ENCODE peak calls at places on chromosomes 4 and X, in six cellular contexts. I is CD4-positive, alpha-beta T cell; N is prostate gland; P is gastrocnemius medialis; W is ovary; K is substantia nigra. D is an unnamed sample.

GRCh38 chrX:144075432-144075831 is 191.6 kb downstream of the UBE2NL start:
- DNase-seq in I (no peak), K (no peak), W (no peak), P (no peak), N (no peak), D (no peak)

GRCh38 chr4:67983333-67983732 is 20.0 kb upstream of the TMPRSS11A start:
- DNase-seq in W (no peak), K (no peak), N (no peak), P (no peak), I (no peak), D (no peak)

GRCh38 chr4:38354421-38354820 is 309.6 kb upstream of the KLF3 start:
- DNase-seq in N (no peak), K (no peak), W (no peak), I (no peak), P (no peak), D (no peak)

GRCh38 chr4:7630559-7631287 is 196.0 kb upstream of the PSAPL1 start:
- DNase-seq in P (peak), K (peak), W (peak), N (peak), I (no peak), D (peak)

GRCh38 chrX:41542151-41542935 is 95.2 kb downstream of the NYX start:
- DNase-seq in W (no peak), K (no peak), I (no peak), P (no peak), N (no peak), D (no peak)

GRCh38 chr4:76984127-76984526 is 34.6 kb downstream of the SEPTIN11 start:
- DNase-seq in W (no peak), K (no peak), N (no peak), I (no peak), P (no peak), D (no peak)

GRCh38 chr4:7805533-7806079 is 134.1 kb downstream of the AFAP1 start:
- DNase-seq in W (no peak), P (no peak), I (no peak), K (no peak), N (peak), D (peak)

GRCh38 chr4:125266901-125267601 is 47.7 kb upstream of the FAT4 start:
- DNase-seq in N (no peak), K (no peak), W (no peak), I (no peak), P (no peak), D (no peak)

GRCh38 chr4:113998026-113998425 is 18.6 kb upstream of the ARSJ start:
- DNase-seq in K (no peak), I (no peak), P (no peak), W (no peak), N (no peak), D (no peak)

GRCh38 chrX:51459125-51459524 is 37.3 kb downstream of the NUDT11 start:
- DNase-seq in P (no peak), N (no peak), K (no peak), W (no peak), I (no peak), D (no peak)

GRCh38 chrX:23803931-23804381 is 21.0 kb downstream of the SAT1 start:
- DNase-seq in W (no peak), I (no peak), P (no peak), K (no peak), N (peak), D (peak)

GRCh38 chr4:41212221-41213203 is 1.8 kb downstream of the APBB2 start:
- DNase-seq in P (peak), N (peak), I (no peak), K (peak), W (peak), D (no peak)

GRCh38 chr4:121462660-121463261 is 81.9 kb upstream of the QRFPR start:
- DNase-seq in K (no peak), I (peak), W (no peak), N (peak), P (no peak), D (no peak)

GRCh38 chrX:115112411-115112810 is 76.8 kb upstream of the RBMXL3 start:
- DNase-seq in K (no peak), I (no peak), P (no peak), W (no peak), N (no peak), D (no peak)

GRCh38 chr4:36285784-36286480 is 4.5 kb downstream of the DTHD1 start:
- DNase-seq in P (no peak), W (no peak), N (no peak), K (no peak), I (peak), D (no peak)

GRCh38 chrX:119512145-119512800 is 44.0 kb downstream of the SLC25A5 start:
- DNase-seq in N (peak), W (no peak), I (no peak), K (peak), P (peak), D (peak)

GRCh38 chrX:112642349-112642748 is 37.4 kb downstream of the LHFPL1 start:
- DNase-seq in W (peak), K (peak), I (no peak), P (no peak), N (peak), D (no peak)

GRCh38 chrX:153688900-153689590 is 1.3 kb downstream of the SLC6A8 start:
- DNase-seq in I (no peak), W (peak), N (peak), K (peak), P (peak), D (peak)

GRCh38 chr4:54659213-54660144 is 1.7 kb downstream of the KIT start:
- DNase-seq in W (peak), N (no peak), I (no peak), P (no peak), K (no peak), D (no peak)

GRCh38 chr4:188495169-188495568 is 355.9 kb downstream of the TRIML1 start:
- DNase-seq in K (no peak), N (no peak), P (no peak), W (no peak), I (no peak), D (no peak)

GRCh38 chr4:142700521-142700920 is 145.6 kb downstream of the INPP4B start:
- DNase-seq in K (no peak), P (no peak), W (no peak), N (no peak), I (no peak), D (no peak)

GRCh38 chr4:188986271-188986689 is 847.0 kb downstream of the TRIML1 start:
- DNase-seq in W (no peak), N (no peak), P (no peak), K (no peak), I (no peak), D (no peak)

GRCh38 chrX:111837226-111837625 is 38.8 kb upstream of the TRPC5OS start:
- DNase-seq in I (no peak), N (no peak), K (no peak), P (no peak), W (no peak), D (no peak)

GRCh38 chr4:40721730-40722171 is 28.0 kb upstream of the NSUN7 start:
- DNase-seq in N (no peak), K (no peak), P (no peak), W (no peak), I (no peak), D (no peak)

GRCh38 chr4:6378493-6379445 is 93.6 kb downstream of the PPP2R2C start:
- DNase-seq in W (no peak), K (no peak), P (no peak), I (no peak), N (no peak), D (no peak)

GRCh38 chrX:154019061-154019621 is 561 bp downstream of the IRAK1 start:
- DNase-seq in N (no peak), W (no peak), I (no peak), K (no peak), P (no peak), D (no peak)

GRCh38 chrX:2629316-2630168 is 61.6 kb upstream of the CD99 start:
- DNase-seq in I (peak), P (peak), N (no peak), K (no peak), W (no peak), D (no peak)

GRCh38 chrX:2627272-2627867 is 63.7 kb upstream of the CD99 start:
- DNase-seq in K (no peak), W (no peak), P (peak), N (peak), I (peak), D (peak)

GRCh38 chrX:2626750-2627149 is 64.3 kb upstream of the CD99 start:
- DNase-seq in I (no peak), W (no peak), K (no peak), N (no peak), P (no peak), D (no peak)

GRCh38 chrX:2631743-2632532 is 59.2 kb upstream of the CD99 start:
- DNase-seq in N (no peak), P (no peak), I (no peak), K (no peak), W (no peak), D (no peak)

GRCh38 chrX:2628751-2629315 is 62.3 kb upstream of the CD99 start:
- DNase-seq in I (no peak), K (no peak), W (no peak), P (no peak), N (no peak), D (no peak)
- H3K27ac ChIP-seq in I (peak), K (no peak), W (no peak), P (no peak), N (no peak), D (no peak)

GRCh38 chrX:16462912-16463311 is 187.0 kb upstream of the S100G start:
- DNase-seq in N (no peak), W (no peak), K (no peak), I (no peak), P (no peak), D (peak)

GRCh38 chrX:16464369-16464768 is 185.6 kb upstream of the S100G start:
- DNase-seq in N (no peak), K (no peak), W (no peak), P (no peak), I (no peak), D (no peak)

GRCh38 chrX:16465081-16465876 is 184.7 kb upstream of the S100G start:
- DNase-seq in P (no peak), K (no peak), I (no peak), W (no peak), N (no peak), D (no peak)

GRCh38 chrX:16469870-16470269 is 180.1 kb upstream of the S100G start:
- DNase-seq in K (no peak), N (no peak), P (no peak), I (no peak), W (no peak), D (no peak)

DNA sequence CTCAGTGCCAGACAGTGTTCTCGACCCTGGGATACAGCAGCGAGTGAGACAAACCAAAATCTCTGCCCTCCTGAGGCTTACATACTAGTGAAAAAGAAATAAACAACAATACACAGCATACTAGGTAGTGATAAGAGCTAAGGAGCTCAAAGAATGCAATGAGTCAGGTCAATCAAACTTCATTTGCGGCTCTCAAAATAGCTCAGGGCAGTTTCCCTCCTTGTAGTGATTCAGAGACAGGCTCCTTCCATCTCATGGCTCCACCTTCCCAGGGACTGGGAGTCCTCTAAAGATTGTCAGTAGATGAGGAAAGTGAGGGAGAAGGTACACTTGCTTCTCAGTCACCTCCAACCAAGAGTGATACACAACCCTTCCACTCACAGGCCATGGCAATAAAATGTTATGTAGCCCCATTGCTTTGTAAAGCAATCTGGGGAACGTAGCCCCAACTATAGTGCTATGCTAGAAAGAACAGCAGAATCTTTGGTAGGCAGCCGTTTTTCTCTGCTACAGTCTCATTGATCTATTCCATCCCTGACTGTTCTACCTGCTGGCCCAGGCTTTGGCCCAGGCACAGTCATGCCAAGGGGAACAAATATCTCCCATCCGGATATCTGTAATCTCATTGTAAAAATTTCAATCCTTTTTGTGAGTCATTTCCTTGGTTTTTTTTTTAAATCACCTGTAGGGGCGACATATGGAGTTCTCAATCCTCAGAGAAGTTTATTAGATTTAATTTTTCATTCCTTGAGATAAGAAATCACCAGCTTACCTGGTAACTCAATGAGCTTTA is 183.1 kb upstream of the S100G start:
- DNase-seq in N (no peak), P (no peak), K (no peak), I (no peak), W (no peak), D (no peak)
- H3K27ac ChIP-seq in N (no peak), P (no peak), K (no peak), I (no peak), W (no peak), D (no peak)

GRCh38 chrX:37783284-37783683 is 3.4 kb downstream of the CYBB start:
- DNase-seq in I (no peak), N (no peak), K (no peak), W (no peak), P (no peak), D (peak)

GRCh38 chrX:37785569-37785968 is 5.7 kb downstream of the CYBB start:
- DNase-seq in K (no peak), P (no peak), N (no peak), I (no peak), W (no peak), D (no peak)

GRCh38 chrX:37787353-37787869 is 7.6 kb downstream of the CYBB start:
- DNase-seq in N (no peak), P (no peak), W (no peak), I (no peak), K (no peak), D (no peak)

GRCh38 chrX:37781808-37782207 is 1.9 kb downstream of the CYBB start:
- DNase-seq in N (no peak), W (no peak), K (no peak), P (no peak), I (no peak), D (no peak)

DNA sequence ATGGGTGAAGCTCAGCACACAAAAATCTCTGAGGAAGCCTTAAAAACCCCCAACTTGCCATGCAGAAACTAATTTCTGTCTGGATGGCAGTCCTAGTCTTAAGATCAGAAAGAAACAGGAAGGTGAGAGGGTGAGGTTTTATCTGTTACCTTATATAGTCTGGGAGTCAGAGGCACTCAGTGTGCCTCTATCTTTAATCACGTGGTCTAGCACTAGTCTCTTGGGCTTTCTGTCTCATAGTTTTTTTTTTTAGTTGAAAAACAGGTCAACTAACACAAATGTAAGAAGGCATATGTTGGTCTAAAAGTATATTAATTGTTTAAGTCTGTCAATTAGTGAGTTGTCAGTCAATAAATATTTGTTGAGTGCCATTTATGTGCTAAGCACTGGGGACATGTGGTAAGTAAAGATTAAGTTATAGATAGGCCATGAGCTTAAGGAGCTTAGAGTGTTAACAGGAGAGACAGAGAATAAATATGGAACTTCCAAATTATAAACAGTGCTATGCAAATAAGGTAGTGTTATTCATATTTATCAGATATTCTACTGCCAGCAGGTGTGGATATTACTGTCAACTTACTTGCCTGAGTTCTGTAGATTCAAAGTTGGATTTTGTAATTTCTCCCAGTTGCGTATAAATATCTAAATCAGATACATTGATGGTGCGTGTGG is 6.9 kb downstream of the CYBB start:
- DNase-seq in K (no peak), I (no peak), W (no peak), N (no peak), P (no peak), D (no peak)
- H3K27ac ChIP-seq in K (no peak), I (peak), W (no peak), N (no peak), P (no peak), D (no peak)

GRCh38 chr4:24496597-24496996 is 87.8 kb downstream of the DHX15 start:
- DNase-seq in K (no peak), I (no peak), P (no peak), N (peak), W (no peak), D (no peak)
- H3K27ac ChIP-seq in K (no peak), I (no peak), P (no peak), N (no peak), W (no peak), D (no peak)

DNA sequence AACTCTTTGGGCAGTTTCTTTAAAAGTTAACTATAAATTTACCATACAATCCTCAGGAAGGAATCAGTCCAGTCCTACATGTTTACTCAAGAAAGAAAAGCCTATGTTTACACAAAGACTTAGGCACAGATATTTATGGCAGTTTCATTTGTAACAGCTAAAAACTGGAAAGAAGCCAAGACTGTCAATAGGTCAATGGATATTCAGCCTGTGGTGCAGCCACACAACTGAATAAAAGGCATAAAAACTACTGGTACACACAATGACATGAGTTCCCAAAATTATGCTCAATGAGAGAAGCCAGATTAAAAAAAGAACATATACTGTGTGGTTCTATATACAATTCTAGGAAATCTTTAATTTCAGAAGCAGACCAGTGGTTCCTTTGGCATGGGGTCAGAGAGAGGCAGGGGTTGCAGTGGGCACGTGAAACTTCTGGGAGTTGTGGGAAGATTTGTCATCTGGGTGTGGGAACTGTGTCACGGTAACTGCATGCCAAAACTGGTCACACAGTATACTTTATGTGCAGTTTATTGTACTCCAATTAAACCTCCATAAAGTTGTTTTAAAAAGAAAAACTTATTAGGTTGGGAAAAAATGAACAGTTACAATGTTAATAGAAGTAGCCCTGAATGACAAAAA is 26.8 kb upstream of the STS start:
- DNase-seq in I (no peak), N (peak), P (no peak), W (no peak), K (no peak), D (no peak)
- H3K27ac ChIP-seq in I (no peak), N (peak), P (peak), W (no peak), K (no peak), D (no peak)

DNA sequence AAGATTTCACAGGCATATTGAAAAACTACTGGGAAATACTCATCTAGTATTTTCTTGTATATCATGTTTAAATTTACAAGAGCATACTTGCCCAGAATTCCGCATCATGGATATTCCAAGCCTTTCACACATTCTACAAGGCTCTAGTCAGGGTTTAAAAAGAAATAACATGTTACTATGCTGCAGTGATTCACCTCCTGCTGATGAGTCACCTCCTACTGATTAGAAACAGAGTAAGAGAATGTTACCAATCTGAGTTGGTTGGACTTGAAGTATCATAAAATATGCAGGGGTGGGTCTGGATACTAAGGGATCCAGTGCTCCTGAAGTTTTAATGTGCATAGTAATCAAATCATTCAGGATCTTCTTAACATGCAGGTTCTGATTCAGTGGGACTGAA is 192.0 kb upstream of the ANK2 start:
- DNase-seq in N (no peak), W (no peak), I (no peak), P (no peak), K (no peak), D (no peak)
- H3K27ac ChIP-seq in N (no peak), W (no peak), I (no peak), P (peak), K (peak), D (peak)